ENCODE peak calls at places on chromosome X, in eight cellular contexts. P is neural progenitor cell, H is upper lobe of right lung, I is cardiac muscle cell, U is hepatocyte, M is aorta, N is pancreas, Y is right cardiac atrium. L is an unnamed sample.

GRCh38 chrX:1222511-1223252 is 10.2 kb upstream of the CRLF2 start:
- DNase-seq in U (no peak), H (no peak), P (no peak), N (no peak), Y (no peak), I (no peak), M (no peak), L (no peak)

GRCh38 chrX:13893826-13894225 is 76.9 kb upstream of the GPM6B start:
- DNase-seq in P (no peak), I (peak; percentile 57), U (no peak), H (no peak), N (no peak), Y (no peak), M (no peak), L (no peak)

GRCh38 chrX:123698979-123699378 is 33.9 kb downstream of the THOC2 start:
- DNase-seq in M (no peak), U (no peak), I (peak; percentile 49), N (no peak), H (no peak), P (no peak), Y (no peak), L (no peak)

GRCh38 chrX:153744210-153745066 is 19.6 kb upstream of the PLXNB3 start:
- DNase-seq in U (no peak), P (peak; percentile 59), H (no peak), N (no peak), M (no peak), I (no peak), Y (peak; percentile 48), L (no peak)

GRCh38 chrX:42602136-42602535 is 175.8 kb downstream of the PPP1R2C start:
- DNase-seq in Y (no peak), N (no peak), M (no peak), H (no peak), P (no peak), U (no peak), I (peak; percentile 58), L (no peak)

GRCh38 chrX:15356444-15356843 is 21.1 kb upstream of the PIGA start:
- DNase-seq in M (no peak), H (no peak), U (peak; percentile 12), N (no peak), Y (no peak), P (no peak), I (peak; percentile 74), L (no peak)

GRCh38 chrX:69031181-69031580 is 134.1 kb downstream of the PJA1 start:
- DNase-seq in N (no peak), Y (no peak), I (no peak), M (no peak), U (no peak), P (peak; percentile 75), H (no peak), L (no peak)

GRCh38 chrX:31376408-31376807 is 304.6 kb upstream of the FTHL17 start:
- DNase-seq in M (no peak), P (no peak), U (no peak), I (no peak), Y (no peak), H (no peak), N (no peak), L (no peak)

GRCh38 chrX:45621356-45622041 is 420.8 kb upstream of the DIPK2B start:
- DNase-seq in M (no peak), H (no peak), U (no peak), I (peak; percentile 38), Y (no peak), P (no peak), N (no peak), L (peak; percentile 1)

GRCh38 chrX:68681443-68681941 is 34.0 kb downstream of the STARD8 start:
- DNase-seq in N (no peak), U (no peak), I (peak; percentile 85), Y (no peak), H (no peak), M (no peak), P (no peak), L (no peak)

GRCh38 chrX:72584165-72584564 is 11.5 kb upstream of the HDAC8 start:
- DNase-seq in H (no peak), Y (no peak), P (no peak), I (no peak), N (no peak), M (no peak), U (no peak), L (no peak)

GRCh38 chrX:38018734-38019410 is 12.5 kb downstream of the SYTL5 start:
- DNase-seq in P (no peak), U (peak; percentile 8), M (no peak), Y (no peak), I (peak; percentile 42), H (no peak), N (no peak), L (no peak)

GRCh38 chrX:133337250-133337649 is 78.0 kb downstream of the GPC4 start:
- DNase-seq in H (no peak), Y (peak; percentile 29), I (no peak), N (peak; percentile 86), U (no peak), M (no peak), P (no peak), L (no peak)

GRCh38 chrX:65528705-65529340 is 5.8 kb downstream of the LAS1L start:
- DNase-seq in Y (peak; percentile 33), I (peak; percentile 33), H (no peak), P (peak; percentile 50), N (no peak), M (peak; percentile 83), U (peak; percentile 48), L (peak; percentile 47)

GRCh38 chrX:19280636-19281035 is 63.1 kb upstream of the PDHA1 start:
- DNase-seq in M (no peak), P (no peak), N (no peak), I (no peak), U (no peak), Y (no peak), H (no peak), L (no peak)

GRCh38 chrX:41923925-41924693 is 755 bp upstream of the CASK start:
- DNase-seq in H (no peak), I (peak; percentile 61), N (peak; percentile 35), Y (no peak), P (peak; percentile 8), M (no peak), U (peak; percentile 59), L (peak; percentile 70)

GRCh38 chrX:43958529-43958928 is 14.7 kb downstream of the NDP start:
- DNase-seq in M (no peak), Y (no peak), P (peak; percentile 74), N (peak; percentile 25), U (peak; percentile 72), H (no peak), I (peak; percentile 85), L (peak; percentile 54)

GRCh38 chrX:24426340-24426913 is 38.7 kb upstream of the PDK3 start:
- DNase-seq in M (no peak), Y (no peak), U (no peak), I (peak; percentile 29), N (no peak), H (no peak), P (peak; percentile 25), L (no peak)

GRCh38 chrX:34918091-34918736 is 24.4 kb upstream of the FAM47B start:
- DNase-seq in U (peak; percentile 25), I (peak; percentile 35), H (no peak), M (no peak), N (no peak), P (no peak), Y (no peak), L (no peak)

GRCh38 chrX:17725176-17725575 is 12.1 kb upstream of the SCML1 start:
- DNase-seq in Y (no peak), M (no peak), U (no peak), H (no peak), I (peak; percentile 3), P (no peak), N (no peak), L (no peak)

GRCh38 chrX:41189156-41189555 is 103.9 kb downstream of the USP9X start:
- DNase-seq in H (no peak), I (no peak), M (no peak), Y (no peak), N (no peak), P (no peak), U (no peak), L (no peak)

GRCh38 chrX:10118530-10118929 is 38.2 kb upstream of the CLCN4 start:
- DNase-seq in I (no peak), H (no peak), Y (no peak), U (no peak), P (no peak), M (no peak), N (no peak), L (no peak)
- H3K9me3 ChIP-seq in I (no peaks in the 10 kb centered on the region), H (no peaks in the 10 kb centered on the region), Y (no peaks in the 10 kb centered on the region), U (peaks cover 6% of the 10 kb centered on the region), P (peaks cover 29% of the 10 kb centered on the region), M (no peaks in the 10 kb centered on the region), N (no peaks in the 10 kb centered on the region), L (no peaks in the 10 kb centered on the region)

DNA sequence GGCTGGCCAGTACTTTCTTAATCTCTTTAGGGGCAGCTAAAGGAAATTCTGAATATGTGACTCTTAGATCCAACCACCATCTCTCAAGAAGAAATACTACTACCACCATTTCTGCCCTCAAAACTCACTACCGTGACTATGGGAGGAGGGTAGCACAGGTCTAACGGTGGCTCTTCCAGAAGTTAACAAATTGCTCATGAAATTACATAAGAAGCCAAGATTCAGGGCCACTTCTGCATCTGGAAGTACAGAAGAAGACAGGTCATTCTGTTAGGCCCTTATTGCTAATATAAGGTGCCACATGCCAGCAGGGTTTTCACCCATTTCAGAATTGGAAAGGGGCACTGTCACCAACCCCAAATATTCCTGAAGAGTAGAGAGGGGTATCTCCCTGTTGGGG is 19.6 kb upstream of the NKRF start:
- DNase-seq in I (no peak), U (no peak), P (no peak), Y (no peak), H (no peak), N (no peak), M (no peak), L (no peak)
- H3K4me1 ChIP-seq in I (no peaks in the 10 kb centered on the region), U (no peaks in the 10 kb centered on the region), P (no peaks in the 10 kb centered on the region), Y (no peaks in the 10 kb centered on the region), H (no peaks in the 10 kb centered on the region), N (no peaks in the 10 kb centered on the region), M (no peaks in the 10 kb centered on the region), L (no peaks in the 10 kb centered on the region)

GRCh38 chrX:149493567-149494562 is 11.2 kb downstream of the IDS start:
- DNase-seq in P (no peak), M (no peak), U (no peak), N (no peak), H (no peak), Y (peak; percentile 28), I (no peak), L (no peak)
- H3K27ac ChIP-seq in P (no peak overlapping the region), M (no peak overlapping the region), U (no peak overlapping the region), N (no peak overlapping the region), H (no peak overlapping the region), Y (peak overlapping the region; percentile 97), I (no peak overlapping the region), L (no peak overlapping the region)

GRCh38 chrX:145613894-145614293 is 203.7 kb upstream of the SLITRK2 start:
- DNase-seq in M (no peak), I (no peak), P (no peak), N (no peak), H (no peak), U (no peak), Y (no peak), L (no peak)

DNA sequence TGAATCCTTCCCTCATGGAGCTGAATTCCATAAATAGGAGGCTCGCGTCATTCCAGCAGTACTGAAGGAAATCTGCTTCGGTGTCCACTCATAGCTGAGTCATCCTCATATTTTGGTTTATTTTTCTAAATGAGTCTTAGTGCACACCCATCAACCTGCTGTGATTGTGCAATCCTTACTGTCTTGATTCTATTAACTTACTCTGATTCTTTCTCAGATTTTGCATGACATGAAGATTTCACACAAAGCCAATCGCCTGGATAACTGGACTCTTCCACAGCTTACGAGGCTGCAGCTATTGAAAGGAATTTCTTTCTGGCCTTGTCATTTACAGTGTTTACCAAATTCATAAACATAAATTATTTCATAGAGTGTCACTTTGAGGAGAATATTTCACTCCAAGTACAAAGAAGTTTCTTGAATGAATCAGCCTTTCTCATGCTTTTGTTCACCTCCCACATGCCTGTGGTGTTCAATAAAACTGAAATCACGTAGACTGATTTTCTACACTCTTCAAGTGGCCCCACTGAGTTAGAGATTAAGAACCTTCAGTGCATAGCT is 207.6 kb upstream of the SLITRK2 start:
- DNase-seq in N (no peak), M (no peak), H (no peak), I (no peak), Y (no peak), P (no peak), U (no peak), L (no peak)
- H3K9me3 ChIP-seq in N (no peaks in the 10 kb centered on the region), M (no peaks in the 10 kb centered on the region), H (no peaks in the 10 kb centered on the region), I (no peaks in the 10 kb centered on the region), Y (no peaks in the 10 kb centered on the region), P (no peaks in the 10 kb centered on the region), U (no peaks in the 10 kb centered on the region), L (no peaks in the 10 kb centered on the region)